ENCODE peak calls at places on chromosomes 3 and 15, in four cellular contexts. L is upper lobe of left lung; I is activated CD8-positive, alpha-beta T cell treated with anti-CD3 and anti-CD28 coated beads for 36 hours; G is SK-N-SH treated with all-trans-retinoic acid at 6 μM for 48 hours. M is an unnamed sample.

GRCh38 chr3:58486036-58486435 is 5.9 kb upstream of the KCTD6 start:
- ATAC-seq in G (no peak), L (no peak), I (no peak), M (no peak)

GRCh38 chr3:29128004-29128403 is 152.9 kb upstream of the RBMS3 start:
- ATAC-seq in I (no peak), L (no peak), G (no peak), M (no peak)

GRCh38 chr15:70001859-70002258 is 95.9 kb downstream of the TLE3 start:
- ATAC-seq in G (no peak), L (no peak), I (no peak), M (no peak)

GRCh38 chr3:94336076-94336741 is 273.3 kb downstream of the NSUN3 start:
- ATAC-seq in I (no peak), G (peak; percentile 97), L (peak; percentile 68), M (no peak)

GRCh38 chr3:123449986-123450474 is 1.1 kb upstream of the ADCY5 start:
- ATAC-seq in L (peak; percentile 8), I (no peak), G (peak; percentile 50), M (no peak)

GRCh38 chr3:36695113-36695768 is 69.1 kb downstream of the DCLK3 start:
- ATAC-seq in I (no peak), G (no peak), L (peak; percentile 39), M (no peak)

GRCh38 chr15:53197426-53197839 is 407.3 kb upstream of the ONECUT1 start:
- ATAC-seq in I (peak; percentile 77), G (peak; percentile 99), L (peak; percentile 86), M (peak; percentile 47)

GRCh38 chr15:80266113-80266512 is 14.1 kb upstream of the CTXND1 start:
- ATAC-seq in I (no peak), L (no peak), G (no peak), M (no peak)

GRCh38 chr3:158279584-158279983 is 169.7 kb downstream of the RSRC1 start:
- ATAC-seq in I (no peak), G (no peak), L (no peak), M (no peak)

GRCh38 chr15:92914103-92914499 is 14.0 kb downstream of the CHD2 start:
- ATAC-seq in I (no peak), G (no peak), L (no peak), M (no peak)

GRCh38 chr15:38685686-38686339 is 121.2 kb upstream of the RASGRP1 start:
- ATAC-seq in L (no peak), G (no peak), I (peak; percentile 61), M (no peak)

M was measured in activated T-helper 17 cell treated with anti-CD3 and anti-CD28 coated beads, Interleukin-2, amount 50 U/mL, for 72 hours.